ENCODE peak calls at places on chromosomes 16 and 17, in nine cellular contexts. O is posterior vena cava, V is RPMI7951, W is IMR-90, J is Right ventricle myocardium superior, X is right cardiac atrium, F is Calu3, K is Karpas-422, G is RKO. L is an unnamed sample.

GRCh38 chr16:54324716-54325115 is 38.1 kb upstream of the IRX3 start:
- DNase-seq in O (no peak), V (no peak), W (no peak), J (no peak), X (no peak), F (no peak), K (no peak), G (no peak), L (no peak)

GRCh38 chr16:62135903-62136302 is 99.7 kb upstream of the CDH8 start:
- DNase-seq in O (no peak), V (no peak), W (no peak), J (no peak), X (no peak), F (no peak), K (no peak), G (no peak), L (no peak)

GRCh38 chr16:56848056-56848936 is 16.7 kb upstream of the SLC12A3 start:
- DNase-seq in O (peak), V (peak), W (peak), J (no peak), X (peak), F (no peak), K (no peak), G (peak), L (no peak)

GRCh38 chr16:84888450-84888849 is 68.7 kb downstream of the CRISPLD2 start:
- DNase-seq in O (no peak), V (peak), W (no peak), J (peak), X (no peak), F (no peak), K (no peak), G (peak), L (no peak)

GRCh38 chr17:8393470-8394231 is 4.0 kb downstream of the RNF222 start:
- DNase-seq in O (no peak), V (no peak), W (peak), J (no peak), X (no peak), F (no peak), K (peak), G (peak), L (no peak)

GRCh38 chr17:48219605-48220004 is 112.0 kb downstream of the SNX11 start:
- DNase-seq in O (no peak), V (no peak), W (no peak), J (no peak), X (no peak), F (no peak), K (no peak), G (no peak), L (no peak)

GRCh38 chr17:4124994-4125393 is 17.8 kb downstream of the ZZEF1 start:
- DNase-seq in O (no peak), V (no peak), W (no peak), J (no peak), X (no peak), F (no peak), K (no peak), G (no peak), L (no peak)

GRCh38 chr16:51061355-51061754 is 89.7 kb downstream of the SALL1 start:
- DNase-seq in O (no peak), V (no peak), W (no peak), J (no peak), X (no peak), F (no peak), K (no peak), G (no peak), L (no peak)

GRCh38 chr17:17084317-17084835 is 42.1 kb downstream of the MPRIP start:
- DNase-seq in O (peak), V (no peak), W (no peak), J (no peak), X (no peak), F (no peak), K (no peak), G (no peak), L (no peak)

GRCh38 chr17:72419866-72420774 is 299.3 kb downstream of the SOX9 start:
- DNase-seq in O (no peak), V (peak), W (no peak), J (no peak), X (no peak), F (peak), K (peak), G (no peak), L (no peak)

GRCh38 chr17:69430488-69430887 is 16.0 kb downstream of the MAP2K6 start:
- DNase-seq in O (no peak), V (no peak), W (no peak), J (no peak), X (no peak), F (no peak), K (no peak), G (no peak), L (no peak)

GRCh38 chr17:41966453-41967140 is at the start of gene CNP:
- DNase-seq in O (peak), V (peak), W (peak), J (peak), X (peak), F (peak), K (peak), G (peak), L (peak)

GRCh38 chr17:81385320-81386111 is 9.7 kb upstream of the BAHCC1 start:
- DNase-seq in O (no peak), V (no peak), W (no peak), J (peak), X (no peak), F (no peak), K (no peak), G (no peak), L (no peak)